ENCODE peak calls at places on chromosomes 1 and 21, in ten cellular contexts. One of them, this sample, is unnamed.

GRCh38 chr1:81305997-81306452 is 494.7 kb upstream of the ADGRL2 start:
- DNase-seq in CD8-positive, alpha-beta memory T cell: no peak
- DNase-seq in GM12865: peak
- DNase-seq in M059J: peak
- DNase-seq in activated naive CD8-positive, alpha-beta T cell treated with anti-CD3 and anti-CD28 coated beads, Interleukin-2, amount 50 U/mL, for 24 hours: no peak
- DNase-seq in nephron progenitor cell: peak
- DNase-seq in GM23338: peak
- DNase-seq in GM12891: peak
- DNase-seq in effector CD8-positive, alpha-beta T cell: no peak
- DNase-seq in stimulated activated CD4-positive, alpha-beta T cell treated with anti-CD3 and anti-CD28 coated beads, Interleukin-1b, Interleukin-23, amount 100 ng/mL, for 48 hours: no peak
- DNase-seq in this sample: peak

GRCh38 chr1:237812061-237812460 is 78.7 kb downstream of the ZP4 start:
- DNase-seq in CD8-positive, alpha-beta memory T cell: no peak
- DNase-seq in GM12891: no peak
- DNase-seq in GM12865: no peak
- DNase-seq in effector CD8-positive, alpha-beta T cell: no peak
- DNase-seq in GM23338: no peak
- DNase-seq in nephron progenitor cell: no peak
- DNase-seq in stimulated activated CD4-positive, alpha-beta T cell treated with anti-CD3 and anti-CD28 coated beads, Interleukin-1b, Interleukin-23, amount 100 ng/mL, for 48 hours: no peak
- DNase-seq in activated naive CD8-positive, alpha-beta T cell treated with anti-CD3 and anti-CD28 coated beads, Interleukin-2, amount 50 U/mL, for 24 hours: no peak
- DNase-seq in M059J: no peak
- DNase-seq in this sample: no peak

GRCh38 chr1:242787968-242788367 is 263.5 kb upstream of the PLD5 start:
- DNase-seq in M059J: peak
- DNase-seq in activated naive CD8-positive, alpha-beta T cell treated with anti-CD3 and anti-CD28 coated beads, Interleukin-2, amount 50 U/mL, for 24 hours: no peak
- DNase-seq in CD8-positive, alpha-beta memory T cell: no peak
- DNase-seq in GM12891: no peak
- DNase-seq in effector CD8-positive, alpha-beta T cell: no peak
- DNase-seq in nephron progenitor cell: no peak
- DNase-seq in stimulated activated CD4-positive, alpha-beta T cell treated with anti-CD3 and anti-CD28 coated beads, Interleukin-1b, Interleukin-23, amount 100 ng/mL, for 48 hours: no peak
- DNase-seq in GM12865: no peak
- DNase-seq in GM23338: no peak
- DNase-seq in this sample: peak

GRCh38 chr1:234598974-234599616 is 10.9 kb downstream of the IRF2BP2 start:
- DNase-seq in activated naive CD8-positive, alpha-beta T cell treated with anti-CD3 and anti-CD28 coated beads, Interleukin-2, amount 50 U/mL, for 24 hours: no peak
- DNase-seq in CD8-positive, alpha-beta memory T cell: no peak
- DNase-seq in M059J: peak
- DNase-seq in GM23338: no peak
- DNase-seq in effector CD8-positive, alpha-beta T cell: no peak
- DNase-seq in nephron progenitor cell: no peak
- DNase-seq in GM12865: no peak
- DNase-seq in GM12891: no peak
- DNase-seq in stimulated activated CD4-positive, alpha-beta T cell treated with anti-CD3 and anti-CD28 coated beads, Interleukin-1b, Interleukin-23, amount 100 ng/mL, for 48 hours: no peak
- DNase-seq in this sample: no peak

GRCh38 chr1:32907435-32907834 is 6.2 kb upstream of the TMEM54 start:
- DNase-seq in GM23338: no peak
- DNase-seq in GM12865: no peak
- DNase-seq in GM12891: no peak
- DNase-seq in nephron progenitor cell: no peak
- DNase-seq in stimulated activated CD4-positive, alpha-beta T cell treated with anti-CD3 and anti-CD28 coated beads, Interleukin-1b, Interleukin-23, amount 100 ng/mL, for 48 hours: no peak
- DNase-seq in CD8-positive, alpha-beta memory T cell: no peak
- DNase-seq in effector CD8-positive, alpha-beta T cell: no peak
- DNase-seq in activated naive CD8-positive, alpha-beta T cell treated with anti-CD3 and anti-CD28 coated beads, Interleukin-2, amount 50 U/mL, for 24 hours: no peak
- DNase-seq in M059J: no peak
- DNase-seq in this sample: no peak

GRCh38 chr21:45818904-45819285 is 162.7 kb upstream of the COL6A1 start:
- DNase-seq in stimulated activated CD4-positive, alpha-beta T cell treated with anti-CD3 and anti-CD28 coated beads, Interleukin-1b, Interleukin-23, amount 100 ng/mL, for 48 hours: peak
- DNase-seq in effector CD8-positive, alpha-beta T cell: no peak
- DNase-seq in GM12891: no peak
- DNase-seq in GM12865: peak
- DNase-seq in CD8-positive, alpha-beta memory T cell: no peak
- DNase-seq in GM23338: no peak
- DNase-seq in nephron progenitor cell: no peak
- DNase-seq in M059J: peak
- DNase-seq in activated naive CD8-positive, alpha-beta T cell treated with anti-CD3 and anti-CD28 coated beads, Interleukin-2, amount 50 U/mL, for 24 hours: peak
- DNase-seq in this sample: no peak

GRCh38 chr1:152159144-152159543 is at the start of gene RPTN:
- DNase-seq in M059J: no peak
- DNase-seq in effector CD8-positive, alpha-beta T cell: no peak
- DNase-seq in GM12865: no peak
- DNase-seq in GM12891: no peak
- DNase-seq in CD8-positive, alpha-beta memory T cell: no peak
- DNase-seq in activated naive CD8-positive, alpha-beta T cell treated with anti-CD3 and anti-CD28 coated beads, Interleukin-2, amount 50 U/mL, for 24 hours: no peak
- DNase-seq in stimulated activated CD4-positive, alpha-beta T cell treated with anti-CD3 and anti-CD28 coated beads, Interleukin-1b, Interleukin-23, amount 100 ng/mL, for 48 hours: no peak
- DNase-seq in nephron progenitor cell: no peak
- DNase-seq in GM23338: no peak
- DNase-seq in this sample: no peak

GRCh38 chr1:89854140-89854539 is 33.3 kb downstream of the LRRC8D start:
- DNase-seq in GM12865: no peak
- DNase-seq in M059J: no peak
- DNase-seq in GM23338: no peak
- DNase-seq in GM12891: no peak
- DNase-seq in activated naive CD8-positive, alpha-beta T cell treated with anti-CD3 and anti-CD28 coated beads, Interleukin-2, amount 50 U/mL, for 24 hours: no peak
- DNase-seq in effector CD8-positive, alpha-beta T cell: no peak
- DNase-seq in CD8-positive, alpha-beta memory T cell: no peak
- DNase-seq in stimulated activated CD4-positive, alpha-beta T cell treated with anti-CD3 and anti-CD28 coated beads, Interleukin-1b, Interleukin-23, amount 100 ng/mL, for 48 hours: no peak
- DNase-seq in nephron progenitor cell: no peak
- DNase-seq in this sample: no peak

GRCh38 chr1:206116191-206116872 is 856 bp downstream of the AVPR1B start:
- DNase-seq in stimulated activated CD4-positive, alpha-beta T cell treated with anti-CD3 and anti-CD28 coated beads, Interleukin-1b, Interleukin-23, amount 100 ng/mL, for 48 hours: no peak
- DNase-seq in M059J: no peak
- DNase-seq in GM12891: no peak
- DNase-seq in nephron progenitor cell: no peak
- DNase-seq in effector CD8-positive, alpha-beta T cell: no peak
- DNase-seq in activated naive CD8-positive, alpha-beta T cell treated with anti-CD3 and anti-CD28 coated beads, Interleukin-2, amount 50 U/mL, for 24 hours: no peak
- DNase-seq in GM12865: no peak
- DNase-seq in GM23338: peak
- DNase-seq in CD8-positive, alpha-beta memory T cell: no peak
- DNase-seq in this sample: no peak

GRCh38 chr1:167720965-167721616 is 691 bp upstream of the MPZL1 start:
- DNase-seq in effector CD8-positive, alpha-beta T cell: no peak
- DNase-seq in GM12865: peak
- DNase-seq in nephron progenitor cell: no peak
- DNase-seq in activated naive CD8-positive, alpha-beta T cell treated with anti-CD3 and anti-CD28 coated beads, Interleukin-2, amount 50 U/mL, for 24 hours: no peak
- DNase-seq in GM12891: no peak
- DNase-seq in stimulated activated CD4-positive, alpha-beta T cell treated with anti-CD3 and anti-CD28 coated beads, Interleukin-1b, Interleukin-23, amount 100 ng/mL, for 48 hours: no peak
- DNase-seq in CD8-positive, alpha-beta memory T cell: no peak
- DNase-seq in GM23338: no peak
- DNase-seq in M059J: peak
- DNase-seq in this sample: peak

GRCh38 chr1:79532555-79532954 is 526.0 kb upstream of the ADGRL4 start:
- DNase-seq in GM23338: no peak
- DNase-seq in GM12865: no peak
- DNase-seq in GM12891: no peak
- DNase-seq in effector CD8-positive, alpha-beta T cell: no peak
- DNase-seq in nephron progenitor cell: no peak
- DNase-seq in M059J: no peak
- DNase-seq in activated naive CD8-positive, alpha-beta T cell treated with anti-CD3 and anti-CD28 coated beads, Interleukin-2, amount 50 U/mL, for 24 hours: no peak
- DNase-seq in CD8-positive, alpha-beta memory T cell: no peak
- DNase-seq in stimulated activated CD4-positive, alpha-beta T cell treated with anti-CD3 and anti-CD28 coated beads, Interleukin-1b, Interleukin-23, amount 100 ng/mL, for 48 hours: no peak
- DNase-seq in this sample: no peak

GRCh38 chr1:154348429-154349076 is 23.2 kb downstream of the ATP8B2 start:
- DNase-seq in nephron progenitor cell: no peak
- DNase-seq in CD8-positive, alpha-beta memory T cell: no peak
- DNase-seq in GM23338: no peak
- DNase-seq in stimulated activated CD4-positive, alpha-beta T cell treated with anti-CD3 and anti-CD28 coated beads, Interleukin-1b, Interleukin-23, amount 100 ng/mL, for 48 hours: no peak
- DNase-seq in GM12891: no peak
- DNase-seq in effector CD8-positive, alpha-beta T cell: no peak
- DNase-seq in activated naive CD8-positive, alpha-beta T cell treated with anti-CD3 and anti-CD28 coated beads, Interleukin-2, amount 50 U/mL, for 24 hours: no peak
- DNase-seq in M059J: no peak
- DNase-seq in GM12865: no peak
- DNase-seq in this sample: no peak

GRCh38 chr1:60809204-60809985 is 273.0 kb upstream of the NFIA start:
- DNase-seq in GM12865: no peak
- DNase-seq in nephron progenitor cell: no peak
- DNase-seq in effector CD8-positive, alpha-beta T cell: no peak
- DNase-seq in stimulated activated CD4-positive, alpha-beta T cell treated with anti-CD3 and anti-CD28 coated beads, Interleukin-1b, Interleukin-23, amount 100 ng/mL, for 48 hours: no peak
- DNase-seq in CD8-positive, alpha-beta memory T cell: no peak
- DNase-seq in M059J: no peak
- DNase-seq in activated naive CD8-positive, alpha-beta T cell treated with anti-CD3 and anti-CD28 coated beads, Interleukin-2, amount 50 U/mL, for 24 hours: no peak
- DNase-seq in GM12891: no peak
- DNase-seq in GM23338: no peak
- DNase-seq in this sample: peak

GRCh38 chr1:29200905-29201594 is 19.4 kb upstream of the SRSF4 start:
- DNase-seq in effector CD8-positive, alpha-beta T cell: no peak
- DNase-seq in GM12891: no peak
- DNase-seq in CD8-positive, alpha-beta memory T cell: peak
- DNase-seq in activated naive CD8-positive, alpha-beta T cell treated with anti-CD3 and anti-CD28 coated beads, Interleukin-2, amount 50 U/mL, for 24 hours: no peak
- DNase-seq in nephron progenitor cell: no peak
- DNase-seq in M059J: no peak
- DNase-seq in GM23338: no peak
- DNase-seq in stimulated activated CD4-positive, alpha-beta T cell treated with anti-CD3 and anti-CD28 coated beads, Interleukin-1b, Interleukin-23, amount 100 ng/mL, for 48 hours: no peak
- DNase-seq in GM12865: no peak
- DNase-seq in this sample: no peak

GRCh38 chr21:43865471-43866181 is 603 bp downstream of the AGPAT3 start:
- DNase-seq in stimulated activated CD4-positive, alpha-beta T cell treated with anti-CD3 and anti-CD28 coated beads, Interleukin-1b, Interleukin-23, amount 100 ng/mL, for 48 hours: peak
- DNase-seq in GM12865: peak
- DNase-seq in activated naive CD8-positive, alpha-beta T cell treated with anti-CD3 and anti-CD28 coated beads, Interleukin-2, amount 50 U/mL, for 24 hours: peak
- DNase-seq in M059J: peak
- DNase-seq in effector CD8-positive, alpha-beta T cell: peak
- DNase-seq in GM12891: peak
- DNase-seq in CD8-positive, alpha-beta memory T cell: peak
- DNase-seq in GM23338: peak
- DNase-seq in nephron progenitor cell: peak
- DNase-seq in this sample: no peak

GRCh38 chr1:37717631-37718030 is 25.3 kb downstream of the CDCA8 start:
- DNase-seq in GM12891: no peak
- DNase-seq in activated naive CD8-positive, alpha-beta T cell treated with anti-CD3 and anti-CD28 coated beads, Interleukin-2, amount 50 U/mL, for 24 hours: no peak
- DNase-seq in stimulated activated CD4-positive, alpha-beta T cell treated with anti-CD3 and anti-CD28 coated beads, Interleukin-1b, Interleukin-23, amount 100 ng/mL, for 48 hours: no peak
- DNase-seq in CD8-positive, alpha-beta memory T cell: no peak
- DNase-seq in GM23338: no peak
- DNase-seq in effector CD8-positive, alpha-beta T cell: no peak
- DNase-seq in GM12865: no peak
- DNase-seq in nephron progenitor cell: no peak
- DNase-seq in M059J: no peak
- DNase-seq in this sample: no peak

GRCh38 chr1:12518956-12519707 is 98.9 kb downstream of the DHRS3 start:
- DNase-seq in effector CD8-positive, alpha-beta T cell: no peak
- DNase-seq in nephron progenitor cell: peak
- DNase-seq in GM12865: peak
- DNase-seq in M059J: peak
- DNase-seq in GM23338: no peak
- DNase-seq in activated naive CD8-positive, alpha-beta T cell treated with anti-CD3 and anti-CD28 coated beads, Interleukin-2, amount 50 U/mL, for 24 hours: peak
- DNase-seq in CD8-positive, alpha-beta memory T cell: no peak
- DNase-seq in GM12891: no peak
- DNase-seq in stimulated activated CD4-positive, alpha-beta T cell treated with anti-CD3 and anti-CD28 coated beads, Interleukin-1b, Interleukin-23, amount 100 ng/mL, for 48 hours: peak
- DNase-seq in this sample: no peak

GRCh38 chr1:17225140-17225539 is 20.2 kb downstream of the PADI1 start:
- DNase-seq in M059J: no peak
- DNase-seq in GM23338: no peak
- DNase-seq in CD8-positive, alpha-beta memory T cell: no peak
- DNase-seq in effector CD8-positive, alpha-beta T cell: no peak
- DNase-seq in stimulated activated CD4-positive, alpha-beta T cell treated with anti-CD3 and anti-CD28 coated beads, Interleukin-1b, Interleukin-23, amount 100 ng/mL, for 48 hours: no peak
- DNase-seq in GM12891: no peak
- DNase-seq in nephron progenitor cell: no peak
- DNase-seq in GM12865: no peak
- DNase-seq in activated naive CD8-positive, alpha-beta T cell treated with anti-CD3 and anti-CD28 coated beads, Interleukin-2, amount 50 U/mL, for 24 hours: no peak
- DNase-seq in this sample: no peak

GRCh38 chr1:74943046-74943445 is 191.1 kb upstream of the LHX8 start:
- DNase-seq in nephron progenitor cell: no peak
- DNase-seq in activated naive CD8-positive, alpha-beta T cell treated with anti-CD3 and anti-CD28 coated beads, Interleukin-2, amount 50 U/mL, for 24 hours: no peak
- DNase-seq in CD8-positive, alpha-beta memory T cell: no peak
- DNase-seq in effector CD8-positive, alpha-beta T cell: no peak
- DNase-seq in M059J: no peak
- DNase-seq in stimulated activated CD4-positive, alpha-beta T cell treated with anti-CD3 and anti-CD28 coated beads, Interleukin-1b, Interleukin-23, amount 100 ng/mL, for 48 hours: no peak
- DNase-seq in GM23338: no peak
- DNase-seq in GM12891: no peak
- DNase-seq in GM12865: no peak
- DNase-seq in this sample: no peak

GRCh38 chr1:194289569-194290266 is 1103.3 kb upstream of the B3GALT2 start:
- DNase-seq in GM12865: peak
- DNase-seq in stimulated activated CD4-positive, alpha-beta T cell treated with anti-CD3 and anti-CD28 coated beads, Interleukin-1b, Interleukin-23, amount 100 ng/mL, for 48 hours: peak
- DNase-seq in CD8-positive, alpha-beta memory T cell: peak
- DNase-seq in activated naive CD8-positive, alpha-beta T cell treated with anti-CD3 and anti-CD28 coated beads, Interleukin-2, amount 50 U/mL, for 24 hours: peak
- DNase-seq in GM12891: no peak
- DNase-seq in nephron progenitor cell: no peak
- DNase-seq in GM23338: peak
- DNase-seq in M059J: no peak
- DNase-seq in effector CD8-positive, alpha-beta T cell: no peak
- DNase-seq in this sample: no peak

GRCh38 chr1:7186382-7187120 is 401.3 kb downstream of the CAMTA1 start:
- DNase-seq in stimulated activated CD4-positive, alpha-beta T cell treated with anti-CD3 and anti-CD28 coated beads, Interleukin-1b, Interleukin-23, amount 100 ng/mL, for 48 hours: no peak
- DNase-seq in activated naive CD8-positive, alpha-beta T cell treated with anti-CD3 and anti-CD28 coated beads, Interleukin-2, amount 50 U/mL, for 24 hours: no peak
- DNase-seq in GM12891: no peak
- DNase-seq in M059J: no peak
- DNase-seq in GM12865: no peak
- DNase-seq in GM23338: peak
- DNase-seq in CD8-positive, alpha-beta memory T cell: no peak
- DNase-seq in effector CD8-positive, alpha-beta T cell: no peak
- DNase-seq in nephron progenitor cell: no peak
- DNase-seq in this sample: no peak

GRCh38 chr1:184639205-184639604 is 115.5 kb downstream of the EDEM3 start:
- DNase-seq in M059J: no peak
- DNase-seq in effector CD8-positive, alpha-beta T cell: no peak
- DNase-seq in GM12865: no peak
- DNase-seq in nephron progenitor cell: no peak
- DNase-seq in GM12891: no peak
- DNase-seq in stimulated activated CD4-positive, alpha-beta T cell treated with anti-CD3 and anti-CD28 coated beads, Interleukin-1b, Interleukin-23, amount 100 ng/mL, for 48 hours: no peak
- DNase-seq in activated naive CD8-positive, alpha-beta T cell treated with anti-CD3 and anti-CD28 coated beads, Interleukin-2, amount 50 U/mL, for 24 hours: no peak
- DNase-seq in CD8-positive, alpha-beta memory T cell: no peak
- DNase-seq in GM23338: no peak
- DNase-seq in this sample: no peak

GRCh38 chr1:47618830-47619229 is 181.0 kb downstream of the FOXD2 start:
- DNase-seq in CD8-positive, alpha-beta memory T cell: no peak
- DNase-seq in M059J: no peak
- DNase-seq in GM23338: peak
- DNase-seq in GM12891: no peak
- DNase-seq in nephron progenitor cell: no peak
- DNase-seq in GM12865: no peak
- DNase-seq in stimulated activated CD4-positive, alpha-beta T cell treated with anti-CD3 and anti-CD28 coated beads, Interleukin-1b, Interleukin-23, amount 100 ng/mL, for 48 hours: no peak
- DNase-seq in activated naive CD8-positive, alpha-beta T cell treated with anti-CD3 and anti-CD28 coated beads, Interleukin-2, amount 50 U/mL, for 24 hours: no peak
- DNase-seq in effector CD8-positive, alpha-beta T cell: no peak
- DNase-seq in this sample: peak